ENCODE peak calls at places on chromosomes 6 and 20, in eight cellular contexts. B, S, R, Q, J, Y, D and Z are unnamed samples.

GRCh38 chr20:61600061-61600460 is 348.0 kb downstream of the CDH4 start:
- DNase-seq in B (no peak), S (no peak), R (no peak), Q (no peak), J (no peak), Y (no peak), D (no peak), Z (no peak)

GRCh38 chr20:62816031-62816878 is 595 bp upstream of the COL9A3 start:
- DNase-seq in B (no peak), S (no peak), R (no peak), Q (peak; percentile 47), J (peak; percentile 34), Y (no peak), D (no peak), Z (no peak)

GRCh38 chr6:169752074-169752623 is 727 bp downstream of the ERMARD start:
- DNase-seq in B (no peak), S (no peak), R (no peak), Q (no peak), J (peak; percentile 14), Y (no peak), D (no peak), Z (no peak)

GRCh38 chr6:26286168-26286854 is 78.7 kb upstream of the BTN3A2 start:
- DNase-seq in B (peak; percentile 76), S (peak; percentile 74), R (peak; percentile 59), Q (peak; percentile 68), J (peak; percentile 69), Y (peak; percentile 89), D (no peak), Z (peak; percentile 48)

GRCh38 chr20:36950432-36951197 is 893 bp downstream of the SAMHD1 start:
- DNase-seq in B (peak; percentile 54), S (peak; percentile 14), R (peak; percentile 30), Q (no peak), J (peak; percentile 79), Y (no peak), D (no peak), Z (no peak)

GRCh38 chr6:39093167-39093708 is 21.7 kb downstream of the SAYSD1 start:
- DNase-seq in B (no peak), S (no peak), R (no peak), Q (no peak), J (no peak), Y (no peak), D (no peak), Z (no peak)

GRCh38 chr6:34982424-34982852 is 93.4 kb downstream of the ANKS1A start:
- DNase-seq in B (peak; percentile 20), S (no peak), R (no peak), Q (no peak), J (peak; percentile 28), Y (peak; percentile 76), D (no peak), Z (no peak)

GRCh38 chr6:19301980-19302379 is 535.2 kb upstream of the ID4 start:
- DNase-seq in B (peak; percentile 59), S (no peak), R (peak; percentile 44), Q (no peak), J (no peak), Y (no peak), D (peak; percentile 40), Z (no peak)

GRCh38 chr6:25804804-25805203 is 27.0 kb downstream of the SLC17A1 start:
- DNase-seq in B (no peak), S (no peak), R (no peak), Q (no peak), J (no peak), Y (no peak), D (no peak), Z (no peak)

GRCh38 chr6:138107752-138108592 is 753 bp upstream of the PERP start:
- DNase-seq in B (peak; percentile 32), S (no peak), R (peak; percentile 55), Q (peak; percentile 31), J (no peak), Y (no peak), D (no peak), Z (no peak)

GRCh38 chr6:133202610-133203343 is 38.4 kb upstream of the EYA4 start:
- DNase-seq in B (peak; percentile 17), S (no peak), R (no peak), Q (no peak), J (no peak), Y (no peak), D (no peak), Z (no peak)

GRCh38 chr6:158069800-158070195 is 88.1 kb downstream of the SYNJ2 start:
- DNase-seq in B (peak; percentile 43), S (no peak), R (no peak), Q (no peak), J (peak; percentile 54), Y (no peak), D (no peak), Z (no peak)

GRCh38 chr6:106383573-106383972 is 23.1 kb downstream of the CRYBG1 start:
- DNase-seq in B (no peak), S (no peak), R (peak; percentile 56), Q (no peak), J (peak; percentile 21), Y (no peak), D (no peak), Z (no peak)

GRCh38 chr20:9920908-9921307 is 82.0 kb upstream of the PAK5 start:
- DNase-seq in B (no peak), S (no peak), R (no peak), Q (no peak), J (no peak), Y (no peak), D (no peak), Z (no peak)

GRCh38 chr20:40880063-40880715 is 148.4 kb upstream of the TOP1 start:
- DNase-seq in B (no peak), S (no peak), R (peak; percentile 23), Q (no peak), J (no peak), Y (no peak), D (no peak), Z (no peak)

GRCh38 chr6:99019341-99019740 is 71.6 kb upstream of the FBXL4 start:
- DNase-seq in B (peak; percentile 84), S (no peak), R (peak; percentile 85), Q (no peak), J (peak; percentile 41), Y (no peak), D (no peak), Z (no peak)

GRCh38 chr6:10112871-10113584 is 301.8 kb downstream of the TFAP2A start:
- DNase-seq in B (no peak), S (no peak), R (no peak), Q (peak; percentile 54), J (no peak), Y (no peak), D (no peak), Z (no peak)

GRCh38 chr20:8807480-8808179 is 261.3 kb upstream of the PLCB4 start:
- DNase-seq in B (peak; percentile 30), S (no peak), R (no peak), Q (no peak), J (no peak), Y (no peak), D (no peak), Z (no peak)